ENCODE peak calls at places on chromosome 4, in eight cellular contexts. K is astrocyte; B is tibial nerve; L is CD8-positive, alpha-beta T cell; N is mammary epithelial cell; Q is HCT116; Z is OCI-LY7; C is fibroblast of lung. A is an unnamed sample.
A peak's percentile ranks its signal among the peaks of the same experiment; 100 is the strongest.

GRCh38 chr4:20251061-20251795 is 477 bp upstream of the SLIT2 start:
- DNase-seq in B (no peak), N (no peak), C (no peak), L (no peak), Z (no peak), Q (no peak), K (no peak), A (no peak)

GRCh38 chr4:147991543-147992295 is 259.8 kb downstream of the ARHGAP10 start:
- DNase-seq in L (no peak), K (no peak), B (no peak), C (no peak), Z (no peak), N (no peak), Q (no peak), A (no peak)

GRCh38 chr4:168484626-168485025 is 4.3 kb upstream of the DDX60L start:
- DNase-seq in K (peak; percentile 76), N (peak; percentile 62), B (no peak), L (no peak), Q (no peak), Z (no peak), C (peak; percentile 80), A (no peak)

GRCh38 chr4:1462768-1463075 is 56.5 kb upstream of the NKX1-1 start:
- DNase-seq in C (no peak), Z (no peak), B (no peak), K (no peak), Q (no peak), N (no peak), L (no peak), A (no peak)

GRCh38 chr4:161816958-161817357 is 346.8 kb downstream of the FSTL5 start:
- DNase-seq in Q (no peak), B (no peak), N (peak; percentile 15), Z (no peak), K (no peak), C (peak; percentile 3), L (no peak), A (no peak)

GRCh38 chr4:45518832-45519231 is 605.0 kb downstream of the GABRG1 start:
- DNase-seq in L (no peak), Z (no peak), C (no peak), K (no peak), B (no peak), Q (no peak), N (no peak), A (no peak)

GRCh38 chr4:4289575-4289929 is 402 bp downstream of the LYAR start:
- DNase-seq in B (no peak), Z (no peak), K (peak; percentile 4), C (no peak), L (no peak), Q (no peak), N (no peak), A (no peak)

GRCh38 chr4:98092833-98093439 is 50.3 kb downstream of the STPG2 start:
- DNase-seq in N (no peak), L (no peak), B (no peak), C (peak; percentile 8), Q (peak; percentile 27), K (peak; percentile 1), Z (peak; percentile 24), A (peak; percentile 24)

GRCh38 chr4:148054275-148054674 is 322.4 kb downstream of the ARHGAP10 start:
- DNase-seq in C (no peak), K (no peak), B (no peak), L (no peak), N (no peak), Q (no peak), Z (peak; percentile 62), A (peak; percentile 50)

GRCh38 chr4:180827193-180827592 is 1416.0 kb upstream of the TENM3 start:
- DNase-seq in C (peak; percentile 33), L (no peak), K (no peak), N (no peak), B (no peak), Q (no peak), Z (no peak), A (peak; percentile 54)

GRCh38 chr4:101701551-101701950 is 89.0 kb upstream of the BANK1 start:
- DNase-seq in L (no peak), C (no peak), K (no peak), B (no peak), N (no peak), Q (no peak), Z (no peak), A (no peak)

GRCh38 chr4:30330894-30331652 is 389.1 kb upstream of the PCDH7 start:
- DNase-seq in Q (no peak), K (no peak), N (no peak), C (no peak), Z (no peak), B (no peak), L (no peak), A (no peak)

GRCh38 chr4:185504098-185505047 is 30.9 kb downstream of the PDLIM3 start:
- DNase-seq in N (no peak), Q (peak; percentile 74), B (no peak), Z (no peak), C (no peak), K (no peak), L (no peak), A (peak; percentile 89)

GRCh38 chr4:22473268-22473667 is 42.6 kb downstream of the ADGRA3 start:
- DNase-seq in N (peak; percentile 80), B (no peak), K (peak; percentile 93), Q (no peak), L (no peak), Z (no peak), C (peak; percentile 93), A (peak; percentile 16)

GRCh38 chr4:42627887-42628646 is 28.8 kb downstream of the ATP8A1 start:
- DNase-seq in C (no peak), Z (peak; percentile 81), K (no peak), Q (no peak), N (no peak), L (peak; percentile 16), B (peak; percentile 68), A (no peak)

GRCh38 chr4:21795091-21795490 is 153.5 kb downstream of the KCNIP4 start:
- DNase-seq in C (peak; percentile 56), K (peak; percentile 55), L (no peak), Q (no peak), Z (no peak), N (no peak), B (no peak), A (no peak)

GRCh38 chr4:177596035-177596434 is 153.8 kb upstream of the AGA start:
- DNase-seq in L (peak; percentile 5), Z (no peak), N (peak; percentile 83), B (no peak), Q (peak; percentile 76), K (peak; percentile 75), C (peak; percentile 85), A (peak; percentile 54)

GRCh38 chr4:112038861-112039260 is 106.4 kb upstream of the FAM241A start:
- DNase-seq in B (no peak), Z (no peak), L (no peak), Q (no peak), C (peak; percentile 70), N (peak; percentile 58), K (peak; percentile 62), A (no peak)

GRCh38 chr4:13470379-13470778 is 13.8 kb downstream of the RAB28 start:
- DNase-seq in K (no peak), L (no peak), C (no peak), Z (no peak), N (no peak), B (no peak), Q (no peak), A (no peak)

GRCh38 chr4:75340561-75340960 is 173.6 kb downstream of the RCHY1 start:
- DNase-seq in B (no peak), C (no peak), K (no peak), L (no peak), N (no peak), Z (no peak), Q (no peak), A (no peak)

GRCh38 chr4:6216588-6216987 is 16.2 kb upstream of the JAKMIP1 start:
- DNase-seq in Q (no peak), Z (no peak), N (no peak), C (no peak), B (no peak), L (no peak), K (no peak), A (no peak)

GRCh38 chr4:144583658-144584057 is 62.3 kb upstream of the HHIP start:
- DNase-seq in C (peak; percentile 52), B (no peak), N (peak; percentile 72), K (peak; percentile 37), Z (no peak), Q (no peak), L (no peak), A (no peak)

GRCh38 chr4:162126754-162127153 is 37.0 kb downstream of the FSTL5 start:
- DNase-seq in N (no peak), L (no peak), Q (no peak), C (no peak), K (no peak), B (no peak), Z (no peak), A (no peak)

GRCh38 chr4:28926156-28926555 is 1794.0 kb upstream of the PCDH7 start:
- DNase-seq in Z (no peak), C (peak; percentile 14), N (no peak), K (peak; percentile 4), L (no peak), Q (no peak), B (no peak), A (no peak)

GRCh38 chr4:141730805-141731204 is 94.4 kb downstream of the IL15 start:
- DNase-seq in B (no peak), K (no peak), Q (no peak), L (no peak), Z (no peak), N (no peak), C (peak; percentile 8), A (no peak)

GRCh38 chr4:151436093-151436518 is 27.1 kb downstream of the FHIP1A start:
- DNase-seq in K (peak; percentile 70), L (no peak), C (peak; percentile 77), Z (no peak), B (no peak), N (no peak), Q (no peak), A (no peak)
- H3K27ac ChIP-seq in K (no peak overlapping the region), L (no peak overlapping the region), C (no peak overlapping the region), Z (no peak overlapping the region), B (no peak overlapping the region), N (no peak overlapping the region), Q (no peak overlapping the region), A (no peak overlapping the region)

GRCh38 chr4:175470141-175470540 is 341.9 kb downstream of the GPM6A start:
- DNase-seq in C (peak; percentile 77), N (peak; percentile 18), Z (no peak), L (no peak), K (peak; percentile 64), Q (no peak), B (no peak), A (no peak)
- H3K4me3 ChIP-seq in C (no peak overlapping the region), N (no peak overlapping the region), Z (no peak overlapping the region), L (no peak overlapping the region), K (no peak overlapping the region), Q (no peak overlapping the region), B (no peak overlapping the region), A (no peak overlapping the region)

GRCh38 chr4:41504167-41504566 is 33.8 kb upstream of the LIMCH1 start:
- DNase-seq in Z (no peak), C (no peak), Q (no peak), K (no peak), N (no peak), L (no peak), B (no peak), A (no peak)
- H3K27ac ChIP-seq in Z (no peak overlapping the region), C (no peak overlapping the region), Q (no peak overlapping the region), K (no peak overlapping the region), N (no peak overlapping the region), L (no peak overlapping the region), B (no peak overlapping the region), A (no peak overlapping the region)

DNA sequence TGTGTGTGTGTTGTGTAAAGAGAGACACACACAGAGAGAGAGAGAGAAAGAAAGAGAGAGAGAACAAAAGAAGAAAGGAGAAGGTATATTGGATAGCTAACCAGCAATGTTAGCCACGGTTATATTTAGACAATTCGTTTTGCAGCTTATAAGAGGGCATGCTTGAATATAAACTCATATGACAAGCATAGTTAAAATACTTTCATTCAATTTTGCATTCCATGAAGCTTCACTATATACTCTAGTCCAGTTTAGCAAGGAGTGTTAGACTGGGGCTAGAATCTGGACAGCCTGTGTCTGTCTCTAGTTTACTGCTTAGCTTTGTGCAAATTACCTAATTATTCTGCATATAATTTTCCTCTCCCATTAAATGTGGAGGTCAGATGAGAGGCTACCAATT is 525.9 kb upstream of the ZFP42 start:
- DNase-seq in Z (no peak), B (no peak), N (no peak), K (no peak), C (no peak), Q (no peak), L (no peak), A (no peak)
- H3K4me3 ChIP-seq in Z (no peak overlapping the region), B (no peak overlapping the region), N (no peak overlapping the region), K (no peak overlapping the region), C (no peak overlapping the region), Q (no peak overlapping the region), L (no peak overlapping the region), A (no peak overlapping the region)

A was measured in small intestine.